ENCODE peak calls at places on chromosomes 11 and 22, in five cellular contexts. B is right lobe of liver, M is tibial nerve, F is heart left ventricle, G is body of pancreas. S is an unnamed sample.

GRCh38 chr22:29146771-29147170 is 58.9 kb upstream of the EMID1 start:
- DNase-seq in B (no peak), M (no peak), G (no peak), F (no peak), S (no peak)

GRCh38 chr11:587978-588380 is 11.7 kb downstream of the PHRF1 start:
- DNase-seq in F (peak), G (no peak), B (peak), M (no peak), S (peak)

GRCh38 chr11:71332046-71332445 is 79.7 kb upstream of the SHANK2 start:
- DNase-seq in F (no peak), G (no peak), B (no peak), M (no peak), S (peak)

GRCh38 chr11:97938789-97939188 is 1082.0 kb upstream of the CNTN5 start:
- DNase-seq in M (no peak), B (no peak), F (no peak), G (no peak), S (no peak)

GRCh38 chr11:79400717-79401330 is 40.0 kb downstream of the TENM4 start:
- DNase-seq in F (no peak), G (peak), B (no peak), M (no peak), S (no peak)

GRCh38 chr22:19942071-19942885 is 660 bp upstream of the TXNRD2 start:
- DNase-seq in G (no peak), B (peak), M (peak), F (no peak), S (no peak)

GRCh38 chr22:47293368-47294221 is 531.1 kb downstream of the TBC1D22A start:
- DNase-seq in F (peak), B (no peak), G (peak), M (no peak), S (no peak)

GRCh38 chr11:115505165-115505564 is 950 bp upstream of the CADM1 start:
- DNase-seq in B (no peak), F (no peak), M (no peak), G (peak), S (peak)

GRCh38 chr22:17692841-17693240 is 54.3 kb downstream of the BCL2L13 start:
- DNase-seq in G (no peak), M (no peak), F (no peak), B (no peak), S (no peak)

GRCh38 chr22:24801906-24802504 is 4.0 kb upstream of the SGSM1 start:
- DNase-seq in G (no peak), M (no peak), F (no peak), B (no peak), S (no peak)

GRCh38 chr22:24225951-24226350 is 18.9 kb downstream of the GGT5 start:
- DNase-seq in F (no peak), B (no peak), G (no peak), M (no peak), S (peak)

GRCh38 chr22:19718255-19719054 is 4.2 kb downstream of the SEPTIN5 start:
- DNase-seq in F (peak), M (no peak), B (no peak), G (no peak), S (no peak)

GRCh38 chr11:47235163-47235562 is 13.5 kb downstream of the ACP2 start:
- DNase-seq in M (no peak), F (no peak), B (no peak), G (no peak), S (no peak)

GRCh38 chr11:47233051-47233450 is 15.6 kb downstream of the ACP2 start:
- DNase-seq in B (peak), M (no peak), G (no peak), F (peak), S (no peak)

GRCh38 chr11:47233989-47234668 is 14.5 kb downstream of the ACP2 start:
- DNase-seq in G (no peak), M (no peak), B (no peak), F (peak), S (peak)

GRCh38 chr11:47236482-47236881 is 12.1 kb downstream of the ACP2 start:
- DNase-seq in G (no peak), M (no peak), B (no peak), F (peak), S (no peak)

DNA sequence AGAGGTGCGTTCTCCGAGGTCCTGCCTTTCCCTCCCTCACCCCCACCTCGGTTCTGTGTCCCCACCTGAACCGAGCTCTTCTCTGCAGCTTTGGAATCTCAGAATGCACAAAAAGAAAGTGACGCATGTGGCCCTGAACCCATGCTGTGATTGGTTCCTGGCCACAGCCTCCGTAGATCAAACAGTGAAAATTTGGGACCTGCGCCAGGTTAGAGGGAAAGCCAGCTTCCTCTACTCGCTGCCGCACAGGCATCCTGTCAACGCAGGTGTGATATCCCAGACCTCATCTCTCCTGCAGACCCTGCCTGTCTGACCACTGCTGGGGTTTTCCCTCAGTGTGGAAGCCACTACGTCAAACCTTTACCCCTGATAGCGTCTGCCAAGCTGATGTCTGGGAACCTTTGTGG is 13.9 kb downstream of the ACP2 start:
- DNase-seq in F (peak), M (no peak), G (peak), B (peak), S (peak)
- TF ChIP-seq POLR2A in F (no peak), M (no peak), G (peak), B (no peak), S (no peak)

DNA sequence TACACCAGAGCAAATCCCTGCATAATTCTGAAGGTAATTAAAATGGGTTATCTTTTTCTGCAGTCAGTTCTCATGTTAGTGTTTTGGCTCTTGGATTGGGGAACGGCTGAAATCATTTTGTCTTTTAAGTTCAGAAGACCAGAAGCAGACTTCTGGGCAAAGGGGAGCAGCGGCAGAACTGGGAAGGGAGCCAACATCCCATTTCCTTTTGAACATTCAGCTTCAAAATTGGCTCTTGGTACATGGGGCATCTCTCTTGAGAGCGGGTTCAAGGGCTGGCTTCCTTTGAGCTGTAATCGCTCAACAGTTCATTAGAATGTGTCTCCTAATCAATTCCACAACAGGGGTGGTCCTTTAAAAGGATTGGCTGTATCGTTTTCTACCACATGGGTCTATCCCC is 110.2 kb upstream of the MTNR1B start:
- DNase-seq in B (no peak), F (no peak), G (no peak), M (no peak), S (no peak)
- H3K4me3 ChIP-seq in B (no peak), F (no peak), G (no peak), M (no peak), S (no peak)

GRCh38 chr22:50622723-50623327 is 5.1 kb downstream of the ARSA start:
- DNase-seq in B (peak), F (no peak), G (peak), M (no peak), S (peak)
- TF ChIP-seq CTCF in B (peak), F (no peak), G (no peak), M (no peak), S (no peak)

GRCh38 chr11:36343436-36343835 is 47.3 kb downstream of the PRR5L start:
- DNase-seq in G (no peak), B (no peak), F (no peak), M (no peak), S (no peak)

GRCh38 chr11:36347384-36347906 is 51.4 kb downstream of the PRR5L start:
- DNase-seq in G (no peak), B (no peak), F (no peak), M (no peak), S (no peak)

GRCh38 chr11:36346562-36347383 is 50.7 kb downstream of the PRR5L start:
- DNase-seq in B (no peak), F (no peak), G (no peak), M (no peak), S (no peak)

GRCh38 chr11:36345535-36346141 is 49.5 kb downstream of the PRR5L start:
- DNase-seq in F (no peak), G (no peak), M (no peak), B (no peak), S (no peak)

GRCh38 chr11:36345084-36345511 is 49.0 kb downstream of the PRR5L start:
- DNase-seq in G (no peak), M (no peak), B (no peak), F (no peak), S (no peak)
- TF ChIP-seq POLR2A in G (no peak), M (no peak), B (no peak), F (no peak), S (no peak)

GRCh38 chr11:75717608-75718403 is at the start of gene MOGAT2:
- DNase-seq in M (no peak), F (no peak), B (peak), G (no peak), S (peak)

GRCh38 chr11:75718406-75719088 is 909 bp downstream of the MOGAT2 start:
- DNase-seq in F (no peak), B (no peak), G (no peak), M (no peak), S (no peak)

GRCh38 chr11:75719639-75720239 is 2.1 kb downstream of the MOGAT2 start:
- DNase-seq in M (no peak), F (no peak), B (peak), G (no peak), S (peak)

GRCh38 chr11:75720639-75721038 is 3.0 kb downstream of the MOGAT2 start:
- DNase-seq in B (no peak), G (no peak), M (no peak), F (no peak), S (no peak)

GRCh38 chr11:75719089-75719638 is 1.5 kb downstream of the MOGAT2 start:
- DNase-seq in B (no peak), M (no peak), G (no peak), F (no peak), S (no peak)
- H3K4me3 ChIP-seq in B (no peak), M (no peak), G (no peak), F (no peak), S (no peak)

GRCh38 chr22:22787805-22788459 is 99.7 kb upstream of the IGLL5 start:
- DNase-seq in G (peak), F (peak), B (peak), M (peak), S (no peak)
- TF ChIP-seq CTCF in G (peak), F (peak), B (peak), M (peak), S (peak)

GRCh38 chr11:75562836-75563484 is 907 bp downstream of the SERPINH1 start:
- DNase-seq in F (peak), B (no peak), M (no peak), G (no peak), S (peak)

GRCh38 chr11:75561426-75562047 is 516 bp upstream of the SERPINH1 start:
- DNase-seq in B (no peak), F (no peak), G (no peak), M (no peak), S (no peak)

GRCh38 chr11:75560644-75561043 is 1.4 kb upstream of the SERPINH1 start:
- DNase-seq in B (no peak), M (no peak), G (no peak), F (no peak), S (no peak)

GRCh38 chr11:75563501-75563977 is 1.5 kb downstream of the SERPINH1 start:
- DNase-seq in M (no peak), G (no peak), B (no peak), F (no peak), S (no peak)

GRCh38 chr11:75562048-75562835 is at the start of gene SERPINH1:
- DNase-seq in M (peak), B (peak), G (peak), F (peak), S (peak)
- TF ChIP-seq POLR2A in M (peak), B (peak), G (peak), F (no peak), S (peak)